ENCODE peak calls at places on chromosome X, in four cellular contexts. One of them, this sample, is unnamed.

GRCh38 chrX:31506360-31506759 is 434.5 kb upstream of the FTHL17 start:
- DNase-seq in HepG2: no peak
- DNase-seq in H1: no peak
- DNase-seq in K562: no peak
- DNase-seq in this sample: no peak

GRCh38 chrX:20217279-20217678 is 49.4 kb downstream of the RPS6KA3 start:
- DNase-seq in K562: no peak
- DNase-seq in H1: no peak
- DNase-seq in HepG2: no peak
- DNase-seq in this sample: peak

GRCh38 chrX:38806054-38806389 is 4.8 kb downstream of the MID1IP1 start:
- DNase-seq in H1: no peak
- DNase-seq in HepG2: no peak
- DNase-seq in K562: peak
- DNase-seq in this sample: no peak

GRCh38 chrX:126847143-126847542 is 27.6 kb downstream of the PRR32 start:
- DNase-seq in HepG2: no peak
- DNase-seq in K562: no peak
- DNase-seq in H1: no peak
- DNase-seq in this sample: no peak

GRCh38 chrX:12447448-12448154 is 309.3 kb downstream of the FRMPD4 start:
- DNase-seq in H1: no peak
- DNase-seq in HepG2: no peak
- DNase-seq in K562: no peak
- DNase-seq in this sample: no peak

GRCh38 chrX:149758068-149758714 is 15.7 kb upstream of the HSFX1 start:
- DNase-seq in H1: no peak
- DNase-seq in HepG2: no peak
- DNase-seq in K562: no peak
- DNase-seq in this sample: no peak

GRCh38 chrX:131816551-131817136 is 206.5 kb upstream of the STK26 start:
- DNase-seq in HepG2: no peak
- DNase-seq in K562: no peak
- DNase-seq in H1: no peak
- DNase-seq in this sample: no peak

GRCh38 chrX:37701588-37701987 is 16.0 kb downstream of the XK start:
- DNase-seq in H1: no peak
- DNase-seq in HepG2: no peak
- DNase-seq in K562: no peak
- DNase-seq in this sample: no peak

GRCh38 chrX:99572711-99573110 is 837.4 kb downstream of the PCDH19 start:
- DNase-seq in K562: no peak
- DNase-seq in HepG2: no peak
- DNase-seq in H1: no peak
- DNase-seq in this sample: no peak

GRCh38 chrX:77640702-77641101 is 145.3 kb downstream of the ATRX start:
- DNase-seq in H1: no peak
- DNase-seq in HepG2: no peak
- DNase-seq in K562: no peak
- DNase-seq in this sample: no peak

GRCh38 chrX:115330498-115331138 is 41.1 kb downstream of the LUZP4 start:
- DNase-seq in H1: no peak
- DNase-seq in HepG2: peak
- DNase-seq in K562: peak
- DNase-seq in this sample: peak

GRCh38 chrX:77749695-77750094 is 36.3 kb downstream of the ATRX start:
- DNase-seq in HepG2: no peak
- DNase-seq in H1: no peak
- DNase-seq in K562: no peak
- DNase-seq in this sample: no peak

GRCh38 chrX:102696303-102696702 is 15.9 kb upstream of the GPRASP2 start:
- DNase-seq in H1: no peak
- DNase-seq in K562: no peak
- DNase-seq in HepG2: no peak
- DNase-seq in this sample: no peak

GRCh38 chrX:74506310-74507115 is 85.2 kb downstream of the SLC16A2 start:
- DNase-seq in K562: no peak
- DNase-seq in H1: no peak
- DNase-seq in HepG2: no peak
- DNase-seq in this sample: no peak

GRCh38 chrX:69556094-69557011 is 52.2 kb downstream of the NALF2 start:
- DNase-seq in HepG2: peak
- DNase-seq in H1: peak
- DNase-seq in K562: peak
- DNase-seq in this sample: peak
- TF ChIP-seq FOSL1 in HepG2: no peak
- TF ChIP-seq FOSL1 in H1: no peak
- TF ChIP-seq FOSL1 in K562: peak
- TF ChIP-seq FOSL1 in this sample: peak

GRCh38 chrX:153670748-153671588 is 2.6 kb downstream of the PNCK start:
- DNase-seq in H1: no peak
- DNase-seq in HepG2: no peak
- DNase-seq in K562: no peak
- DNase-seq in this sample: no peak
- TF ChIP-seq FOSL1 in H1: no peak
- TF ChIP-seq FOSL1 in HepG2: no peak
- TF ChIP-seq FOSL1 in K562: no peak
- TF ChIP-seq FOSL1 in this sample: no peak

GRCh38 chrX:2409796-2410195 is 91.0 kb downstream of the DHRSX start:
- DNase-seq in H1: no peak
- DNase-seq in K562: no peak
- DNase-seq in HepG2: no peak
- DNase-seq in this sample: no peak
- TF ChIP-seq FOSL1 in H1: no peak
- TF ChIP-seq FOSL1 in K562: no peak
- TF ChIP-seq FOSL1 in HepG2: no peak
- TF ChIP-seq FOSL1 in this sample: no peak

GRCh38 chrX:348461-349117 is 30.0 kb upstream of the GTPBP6 start:
- DNase-seq in H1: no peak
- DNase-seq in K562: no peak
- DNase-seq in HepG2: no peak
- DNase-seq in this sample: no peak
- TF ChIP-seq FOSL1 in H1: no peak
- TF ChIP-seq FOSL1 in K562: no peak
- TF ChIP-seq FOSL1 in HepG2: no peak
- TF ChIP-seq FOSL1 in this sample: no peak

DNA sequence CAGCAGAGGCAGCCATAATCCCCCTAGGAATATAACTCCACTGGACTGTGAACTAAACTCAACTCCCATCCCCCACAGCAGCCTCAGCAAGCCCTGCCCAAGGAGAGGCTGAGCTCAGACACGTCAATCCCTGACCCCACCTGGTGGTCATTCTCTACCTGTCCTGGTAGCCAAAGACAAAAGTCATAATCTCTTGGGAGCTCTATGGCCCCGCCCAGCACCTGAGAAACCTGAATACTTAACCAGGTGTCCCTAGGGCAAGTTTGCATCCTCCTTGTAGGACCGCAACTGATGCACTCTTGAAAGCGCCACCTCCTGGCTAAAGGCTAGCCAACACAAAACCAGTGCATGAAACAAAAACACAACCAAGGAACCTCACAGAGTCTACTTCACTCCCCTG is 18.4 kb downstream of the CT47B1 start:
- DNase-seq in HepG2: no peak
- DNase-seq in H1: peak
- DNase-seq in K562: no peak
- DNase-seq in this sample: peak
- TF ChIP-seq FOSL1 in HepG2: no peak
- TF ChIP-seq FOSL1 in H1: no peak
- TF ChIP-seq FOSL1 in K562: no peak
- TF ChIP-seq FOSL1 in this sample: no peak

DNA sequence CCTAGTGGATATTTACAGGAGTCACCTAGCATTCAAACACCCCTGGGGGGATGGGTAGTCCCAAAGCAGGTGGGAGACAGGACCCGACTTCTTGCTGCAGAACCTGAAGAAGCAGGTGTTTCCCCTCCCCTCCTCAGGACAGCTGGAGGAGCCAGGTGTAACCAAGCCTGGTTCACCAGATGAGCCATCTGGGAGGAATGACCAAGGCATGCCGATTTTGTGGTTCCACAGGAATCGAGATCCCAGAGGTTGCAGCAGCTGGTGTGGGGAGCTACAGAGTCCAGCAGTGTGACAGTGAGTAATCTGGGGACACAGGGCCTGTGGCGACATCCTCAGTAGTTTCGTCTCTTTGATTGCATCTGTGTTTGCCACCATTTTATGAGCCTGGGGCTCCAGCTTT is 2.6 kb upstream of the NDP start:
- DNase-seq in H1: no peak
- DNase-seq in K562: no peak
- DNase-seq in HepG2: no peak
- DNase-seq in this sample: no peak
- TF ChIP-seq FOSL1 in H1: no peak
- TF ChIP-seq FOSL1 in K562: no peak
- TF ChIP-seq FOSL1 in HepG2: no peak
- TF ChIP-seq FOSL1 in this sample: no peak

GRCh38 chrX:30504309-30504708 is 73.3 kb downstream of the TASL start:
- DNase-seq in K562: peak
- DNase-seq in H1: no peak
- DNase-seq in HepG2: peak
- DNase-seq in this sample: peak
- TF ChIP-seq FOSL1 in K562: no peak
- TF ChIP-seq FOSL1 in H1: no peak
- TF ChIP-seq FOSL1 in HepG2: no peak
- TF ChIP-seq FOSL1 in this sample: no peak

This sample was measured in HCT116.